ENCODE peak calls at places on chromosomes 7 and 10, in nine cellular contexts. One of them, this sample, is unnamed.

GRCh38 chr10:69345402-69345801 is 67.1 kb downstream of the HK1 start:
- DNase-seq in DND-41: no peak
- DNase-seq in AG04450: no peak
- DNase-seq in A549: no peak
- DNase-seq in skeletal muscle cell: no peak
- DNase-seq in HS-27A: no peak
- DNase-seq in neural progenitor cell: no peak
- DNase-seq in anterior cingulate cortex: no peak
- DNase-seq in BJ: no peak
- DNase-seq in this sample: no peak

GRCh38 chr7:90210925-90211324 is 615 bp upstream of the STEAP2 start:
- DNase-seq in HS-27A: no peak
- DNase-seq in DND-41: no peak
- DNase-seq in anterior cingulate cortex: no peak
- DNase-seq in BJ: no peak
- DNase-seq in A549: no peak
- DNase-seq in neural progenitor cell: no peak
- DNase-seq in skeletal muscle cell: no peak
- DNase-seq in AG04450: no peak
- DNase-seq in this sample: no peak

GRCh38 chr7:101630591-101630990 is 1.5 kb upstream of the MYL10 start:
- DNase-seq in AG04450: no peak
- DNase-seq in neural progenitor cell: no peak
- DNase-seq in BJ: peak; percentile 23
- DNase-seq in anterior cingulate cortex: no peak
- DNase-seq in DND-41: no peak
- DNase-seq in skeletal muscle cell: no peak
- DNase-seq in A549: no peak
- DNase-seq in HS-27A: no peak
- DNase-seq in this sample: no peak

GRCh38 chr10:84333864-84334451 is 5.6 kb downstream of the CCSER2 start:
- DNase-seq in neural progenitor cell: no peak
- DNase-seq in DND-41: peak; percentile 81
- DNase-seq in anterior cingulate cortex: no peak
- DNase-seq in HS-27A: no peak
- DNase-seq in BJ: no peak
- DNase-seq in AG04450: no peak
- DNase-seq in A549: no peak
- DNase-seq in skeletal muscle cell: no peak
- DNase-seq in this sample: no peak

GRCh38 chr10:103648231-103648950 is 154.9 kb downstream of the NEURL1 start:
- DNase-seq in skeletal muscle cell: no peak
- DNase-seq in neural progenitor cell: no peak
- DNase-seq in AG04450: no peak
- DNase-seq in HS-27A: no peak
- DNase-seq in A549: no peak
- DNase-seq in DND-41: no peak
- DNase-seq in anterior cingulate cortex: no peak
- DNase-seq in BJ: no peak
- DNase-seq in this sample: no peak

GRCh38 chr10:130202984-130203617 is 66.9 kb downstream of the GLRX3 start:
- DNase-seq in A549: no peak
- DNase-seq in neural progenitor cell: no peak
- DNase-seq in skeletal muscle cell: no peak
- DNase-seq in HS-27A: no peak
- DNase-seq in DND-41: no peak
- DNase-seq in AG04450: no peak
- DNase-seq in anterior cingulate cortex: no peak
- DNase-seq in BJ: no peak
- DNase-seq in this sample: no peak

GRCh38 chr10:124650820-124651401 is 93.3 kb downstream of the FAM53B start:
- DNase-seq in DND-41: peak; percentile 83
- DNase-seq in A549: no peak
- DNase-seq in HS-27A: no peak
- DNase-seq in skeletal muscle cell: no peak
- DNase-seq in BJ: no peak
- DNase-seq in anterior cingulate cortex: no peak
- DNase-seq in neural progenitor cell: no peak
- DNase-seq in AG04450: no peak
- DNase-seq in this sample: no peak

GRCh38 chr10:35041502-35041879 is 48.6 kb downstream of the CUL2 start:
- DNase-seq in DND-41: no peak
- DNase-seq in anterior cingulate cortex: no peak
- DNase-seq in neural progenitor cell: no peak
- DNase-seq in skeletal muscle cell: no peak
- DNase-seq in BJ: no peak
- DNase-seq in AG04450: no peak
- DNase-seq in A549: no peak
- DNase-seq in HS-27A: no peak
- DNase-seq in this sample: no peak

GRCh38 chr10:7563368-7563767 is 103.4 kb downstream of the ITIH5 start:
- DNase-seq in HS-27A: no peak
- DNase-seq in neural progenitor cell: no peak
- DNase-seq in AG04450: peak; percentile 20
- DNase-seq in DND-41: no peak
- DNase-seq in skeletal muscle cell: no peak
- DNase-seq in BJ: no peak
- DNase-seq in anterior cingulate cortex: no peak
- DNase-seq in A549: no peak
- DNase-seq in this sample: peak; percentile 56

This sample was measured in AG09319.